ENCODE peak calls at places on chromosome 10, in ten cellular contexts. G, R, P, Z, S, Y, M, U, C and I are unnamed samples.

GRCh38 chr10:73780966-73781365 is 882 bp upstream of the CHCHD1 start:
- DNase-seq in G (no peak), Y (no peak), R (no peak), U (no peak), M (no peak), P (no peak), C (no peak), S (peak; percentile 44), Z (no peak), I (no peak)

GRCh38 chr10:79244841-79245504 is 102.3 kb upstream of the PPIF start:
- DNase-seq in C (no peak), R (no peak), M (no peak), G (no peak), Y (no peak), Z (peak; percentile 25), U (no peak), P (no peak), S (no peak), I (peak; percentile 75)

GRCh38 chr10:101071266-101071884 is 9.6 kb downstream of the KAZALD1 start:
- DNase-seq in G (no peak), U (peak; percentile 21), Y (no peak), Z (peak; percentile 54), M (no peak), R (peak; percentile 90), C (peak; percentile 79), P (no peak), S (no peak), I (peak; percentile 19)

GRCh38 chr10:87961314-87961713 is 97.9 kb downstream of the PTEN start:
- DNase-seq in U (peak; percentile 34), C (no peak), S (no peak), Y (no peak), M (peak; percentile 53), Z (peak; percentile 73), P (no peak), R (no peak), G (no peak), I (peak; percentile 61)

GRCh38 chr10:61280303-61280702 is 172.9 kb downstream of the TMEM26 start:
- DNase-seq in R (no peak), C (no peak), S (no peak), P (no peak), U (peak; percentile 17), G (peak; percentile 17), M (peak; percentile 27), Y (no peak), Z (peak; percentile 77), I (peak; percentile 56)

GRCh38 chr10:97234403-97234802 is 48.6 kb upstream of the SLIT1 start:
- DNase-seq in Z (peak; percentile 74), Y (peak; percentile 12), M (peak; percentile 57), U (peak; percentile 74), C (no peak), R (no peak), S (no peak), P (no peak), G (peak; percentile 19), I (peak; percentile 76)

GRCh38 chr10:110863361-110863760 is 8.4 kb upstream of the PDCD4 start:
- DNase-seq in M (no peak), U (no peak), R (no peak), P (no peak), C (no peak), Y (no peak), G (no peak), Z (no peak), S (no peak), I (no peak)

GRCh38 chr10:99345350-99345749 is 16.2 kb downstream of the CNNM1 start:
- DNase-seq in C (no peak), U (no peak), P (no peak), M (peak; percentile 66), G (peak; percentile 8), Y (no peak), S (no peak), R (no peak), Z (peak; percentile 17), I (peak; percentile 20)

GRCh38 chr10:116882631-116883030 is 33.3 kb downstream of the ENO4 start:
- DNase-seq in Y (no peak), P (no peak), S (no peak), M (no peak), R (no peak), G (no peak), C (no peak), U (no peak), Z (no peak), I (no peak)

GRCh38 chr10:26488344-26488743 is 50.2 kb downstream of the APBB1IP start:
- DNase-seq in U (no peak), Z (peak; percentile 46), G (no peak), M (peak; percentile 43), R (no peak), S (no peak), P (no peak), Y (no peak), C (no peak), I (peak; percentile 48)

GRCh38 chr10:30534465-30535144 is 94.9 kb downstream of the LYZL2 start:
- DNase-seq in C (no peak), R (peak; percentile 54), Y (peak; percentile 64), M (peak; percentile 61), S (peak; percentile 79), G (peak; percentile 42), P (no peak), U (peak; percentile 89), Z (peak; percentile 86), I (peak; percentile 86)

GRCh38 chr10:42989481-42989921 is 87.4 kb upstream of the RET start:
- DNase-seq in U (no peak), C (peak; percentile 53), M (no peak), P (no peak), S (peak; percentile 13), Z (no peak), R (peak; percentile 42), G (no peak), Y (no peak), I (no peak)

GRCh38 chr10:113610636-113611601 is 52.9 kb downstream of the NRAP start:
- DNase-seq in U (no peak), P (no peak), C (no peak), R (no peak), Y (no peak), M (peak; percentile 5), G (no peak), S (no peak), Z (no peak), I (no peak)

GRCh38 chr10:96967847-96968246 is 135.7 kb downstream of the LCOR start:
- DNase-seq in R (no peak), Z (peak; percentile 60), P (no peak), C (no peak), G (peak; percentile 18), U (peak; percentile 26), Y (no peak), M (peak; percentile 29), S (no peak), I (no peak)

GRCh38 chr10:22323538-22324305 is 2.8 kb downstream of the BMI1 start:
- DNase-seq in S (no peak), U (no peak), G (no peak), C (no peak), Y (no peak), R (no peak), P (no peak), M (no peak), Z (no peak), I (no peak)

GRCh38 chr10:98404571-98405396 is 10.2 kb downstream of the PYROXD2 start:
- DNase-seq in M (peak; percentile 57), S (no peak), G (peak; percentile 60), C (no peak), Z (peak; percentile 78), Y (no peak), P (no peak), U (peak; percentile 56), R (no peak), I (peak; percentile 76)

DNA sequence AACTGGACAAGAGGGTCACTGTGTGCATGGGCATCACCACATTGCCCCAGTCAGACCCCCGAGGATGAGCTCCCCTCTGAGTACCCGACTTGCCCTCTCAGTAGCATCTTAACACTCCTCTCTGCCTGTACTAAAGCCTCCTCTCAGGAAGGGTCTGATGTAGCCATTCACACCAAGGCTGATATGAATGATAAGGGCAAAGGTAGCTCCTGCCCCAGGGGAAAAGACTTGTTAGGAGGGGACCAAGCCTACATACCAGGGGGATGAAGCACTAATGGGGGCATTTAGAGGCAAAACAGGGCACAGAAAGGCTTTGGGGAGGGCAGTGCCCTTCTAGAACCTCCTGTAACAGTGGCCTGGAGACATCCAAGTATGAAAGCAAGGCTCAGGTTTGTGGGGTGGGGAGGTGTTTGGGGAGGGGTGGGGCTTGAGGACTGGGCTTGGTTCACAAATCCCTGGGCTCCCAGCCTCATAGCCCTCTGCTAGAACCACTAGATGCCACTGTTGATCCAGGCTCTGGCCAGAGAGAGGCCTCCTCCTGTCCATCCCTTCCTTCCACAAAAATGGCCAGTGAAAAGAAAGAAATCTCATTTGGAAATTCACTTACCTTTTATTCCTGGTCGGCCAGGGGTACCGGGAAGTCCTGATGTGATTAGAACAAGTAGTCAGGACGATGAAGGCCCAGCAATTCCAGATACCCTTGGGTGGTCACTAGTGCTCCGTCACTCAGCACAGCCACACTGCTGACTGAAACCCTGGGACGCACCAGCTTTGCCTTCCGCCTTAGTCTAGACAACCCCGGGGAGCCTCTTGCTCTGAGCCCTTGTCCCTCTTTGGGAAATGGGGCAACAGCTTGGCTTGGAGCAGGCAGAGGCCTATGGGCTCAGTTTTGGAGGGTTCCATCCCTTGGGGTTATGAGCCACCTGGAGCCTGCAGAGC is 40.3 kb downstream of the COL17A1 start:
- DNase-seq in R (no peak), Y (peak; percentile 74), C (no peak), G (no peak), S (peak; percentile 35), Z (peak; percentile 86), P (no peak), M (peak; percentile 73), U (peak; percentile 91), I (peak; percentile 88)
- TF ChIP-seq CTCF in R (peak; percentile 66), Y (no peak), C (peak; percentile 58), G (peak; percentile 22), S (peak; percentile 29), Z (peak; percentile 88), P (peak; percentile 55), M (peak; percentile 87), U (peak; percentile 93), I (peak; percentile 94)

GRCh38 chr10:95941115-95941514 is 33.3 kb downstream of the CC2D2B start:
- DNase-seq in G (no peak), Y (no peak), P (no peak), R (no peak), U (no peak), M (no peak), C (no peak), S (no peak), Z (no peak), I (no peak)
- H3K4me3 ChIP-seq in G (no peak overlapping the region), Y (no peak overlapping the region), P (no peak overlapping the region), R (no peak overlapping the region), U (no peak overlapping the region), M (no peak overlapping the region), C (no peak overlapping the region), S (no peak overlapping the region), Z (no peak overlapping the region), I (no peak overlapping the region)

DNA sequence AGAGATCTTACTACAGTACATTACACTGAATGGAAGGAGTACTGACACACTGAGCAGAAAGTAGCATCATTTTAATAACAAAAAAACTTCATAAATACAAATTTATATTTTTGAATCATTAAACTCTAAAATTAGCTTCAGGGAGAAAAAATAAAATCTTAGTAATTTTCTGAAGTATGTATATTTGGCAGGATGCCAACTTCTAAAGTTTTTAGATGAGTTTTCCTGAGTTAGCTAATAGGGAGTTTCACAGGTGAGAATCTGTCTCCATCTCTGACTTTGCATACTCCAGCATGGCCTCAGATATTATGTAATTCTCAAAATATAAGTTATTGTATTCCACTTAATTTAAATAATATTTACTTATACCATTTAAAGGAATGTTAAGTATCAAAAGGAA is 673.2 kb upstream of the PCDH15 start:
- DNase-seq in M (no peak), Y (no peak), S (no peak), C (no peak), G (no peak), Z (no peak), U (no peak), P (no peak), R (no peak), I (no peak)
- TF ChIP-seq CTCF in M (no peak), Y (no peak), S (no peak), C (no peak), G (no peak), Z (no peak), U (no peak), P (no peak), R (no peak), I (no peak)

GRCh38 chr10:112215342-112215774 is 31.8 kb upstream of the GPAM start:
- DNase-seq in Z (no peak), M (no peak), P (no peak), Y (no peak), C (peak; percentile 72), R (peak; percentile 58), G (no peak), S (no peak), U (peak; percentile 87), I (peak; percentile 53)
- H3K4me3 ChIP-seq in Z (no peak overlapping the region), M (no peak overlapping the region), P (no peak overlapping the region), Y (no peak overlapping the region), C (peak overlapping the region; percentile 40), R (peak overlapping the region; percentile 19), G (no peak overlapping the region), S (no peak overlapping the region), U (peak overlapping the region; percentile 32), I (no peak overlapping the region)